ENCODE peak calls at places on chromosomes 7 and 10, in seven cellular contexts. E is GM23248, I is heart left ventricle, O is body of pancreas, D is neural progenitor cell, W is adipocyte, T is fibroblast of lung. L is an unnamed sample. For H3K9me3, H3K4me1 and H3K27me3, the result is how much of the 10 kb centered on the place peaks cover.

GRCh38 chr10:47311900-47312662 is 10.2 kb upstream of the GDF2 start:
- DNase-seq in T (peak), W (peak), D (peak), I (peak), O (peak), E (peak), L (peak)

GRCh38 chr7:107338080-107338479 is 131.8 kb upstream of the GPR22 start:
- DNase-seq in E (no peak), T (no peak), O (no peak), D (no peak), I (no peak), W (no peak), L (no peak)

GRCh38 chr7:27155816-27156507 is 513 bp downstream of the HOXA7 start:
- DNase-seq in T (no peak), E (peak), W (no peak), O (peak), I (no peak), D (peak), L (no peak)

GRCh38 chr7:139033346-139034114 is 2.3 kb downstream of the ZC3HAV1L start:
- DNase-seq in T (no peak), W (no peak), E (no peak), D (no peak), O (no peak), I (no peak), L (no peak)

GRCh38 chr7:95213809-95214492 is 110.4 kb downstream of the PON1 start:
- DNase-seq in E (peak), O (peak), W (no peak), T (peak), I (peak), D (no peak), L (peak)

GRCh38 chr7:36670585-36671431 is 53.5 kb downstream of the AOAH start:
- DNase-seq in W (peak), D (peak), E (peak), I (no peak), O (peak), T (peak), L (peak)

GRCh38 chr10:44388641-44389040 is 3.7 kb upstream of the CXCL12 start:
- DNase-seq in E (no peak), T (no peak), I (no peak), D (no peak), W (no peak), O (no peak), L (no peak)

GRCh38 chr7:1694551-1694950 is 24.5 kb downstream of the ELFN1 start:
- DNase-seq in I (no peak), D (no peak), O (peak), E (no peak), W (no peak), T (no peak), L (peak)

GRCh38 chr7:49229246-49229645 is 304.9 kb downstream of the CDC14C start:
- DNase-seq in D (no peak), O (no peak), E (no peak), W (no peak), I (no peak), T (no peak), L (no peak)

GRCh38 chr7:139340037-139340807 is 915 bp upstream of the FMC1 start:
- DNase-seq in E (peak), O (peak), T (peak), D (peak), W (peak), I (peak), L (peak)

GRCh38 chr10:102449321-102450123 is 1.8 kb downstream of the C10orf95 start:
- DNase-seq in I (peak), D (peak), O (peak), W (peak), T (peak), E (peak), L (peak)

GRCh38 chr10:118754132-118754555 is 626 bp downstream of the CACUL1 start:
- DNase-seq in T (peak), E (peak), D (peak), O (peak), W (peak), I (peak), L (peak)

GRCh38 chr10:85946713-85947326 is 419.8 kb downstream of the GRID1 start:
- DNase-seq in O (no peak), W (no peak), T (no peak), I (no peak), D (no peak), E (no peak), L (no peak)

GRCh38 chr10:5195727-5196374 is 786 bp upstream of the AKR1C4 start:
- DNase-seq in O (no peak), T (no peak), I (no peak), D (no peak), E (no peak), W (no peak), L (no peak)

GRCh38 chr10:788796-789748 is 99.6 kb upstream of the DIP2C start:
- DNase-seq in D (peak), W (peak), O (peak), T (peak), E (peak), I (peak), L (peak)

GRCh38 chr10:124381011-124381591 is 37.6 kb downstream of the OAT start:
- DNase-seq in T (peak), E (no peak), O (no peak), I (no peak), W (no peak), D (no peak), L (no peak)

GRCh38 chr10:32111585-32111984 is 55.4 kb upstream of the KIF5B start:
- DNase-seq in E (no peak), O (no peak), D (no peak), I (no peak), W (no peak), T (peak), L (no peak)

GRCh38 chr7:27547401-27547800 is 115.3 kb downstream of the HIBADH start:
- DNase-seq in I (no peak), D (no peak), O (no peak), W (peak), E (peak), T (peak), L (no peak)

GRCh38 chr10:98589691-98590090 is 143.0 kb upstream of the HPS1 start:
- DNase-seq in O (no peak), W (no peak), E (peak), I (no peak), T (no peak), D (no peak), L (no peak)

GRCh38 chr10:8508882-8509281 is 454.4 kb downstream of the GATA3 start:
- DNase-seq in O (no peak), I (no peak), D (no peak), W (no peak), E (no peak), T (no peak), L (no peak)

GRCh38 chr10:113127285-113128283 is 177.5 kb downstream of the TCF7L2 start:
- DNase-seq in E (peak), T (no peak), O (no peak), W (no peak), D (peak), I (no peak), L (no peak)

GRCh38 chr7:149859369-149859768 is 14.4 kb upstream of the ATP6V0E2 start:
- DNase-seq in I (no peak), D (no peak), W (no peak), T (no peak), O (no peak), E (no peak), L (peak)

GRCh38 chr7:34341331-34341730 is 316.7 kb upstream of the NPSR1 start:
- DNase-seq in O (no peak), T (peak), I (no peak), E (peak), W (no peak), D (peak), L (no peak)

GRCh38 chr7:114502454-114503254 is 88.0 kb downstream of the FOXP2 start:
- DNase-seq in D (no peak), T (peak), E (peak), W (peak), I (no peak), O (no peak), L (no peak)

GRCh38 chr7:131538791-131539179 is 17.6 kb downstream of the PODXL start:
- DNase-seq in D (peak), W (peak), E (peak), I (peak), T (no peak), O (no peak), L (no peak)

GRCh38 chr10:119652361-119652760 is 1.2 kb downstream of the BAG3 start:
- DNase-seq in W (peak), E (peak), O (no peak), T (peak), I (no peak), D (peak), L (no peak)

GRCh38 chr7:156003220-156004162 is 191.2 kb upstream of the SHH start:
- DNase-seq in D (no peak), I (no peak), O (no peak), E (no peak), W (no peak), T (no peak), L (no peak)
- H3K9me3 ChIP-seq in D (under half), I (under half), O (under half), E (under half), W (under half), T (under half), L (under half)

GRCh38 chr7:99383203-99383602 is 8.7 kb downstream of the ARPC1B start:
- DNase-seq in W (no peak), O (no peak), E (no peak), T (no peak), D (no peak), I (no peak), L (no peak)

GRCh38 chr7:99380823-99381663 is 6.5 kb downstream of the ARPC1B start:
- DNase-seq in T (no peak), D (no peak), E (peak), O (no peak), W (no peak), I (no peak), L (peak)

GRCh38 chr7:99383791-99384370 is 9.4 kb downstream of the ARPC1B start:
- DNase-seq in D (no peak), O (no peak), W (no peak), E (no peak), I (no peak), T (no peak), L (no peak)

GRCh38 chr7:99380032-99380822 is 5.7 kb downstream of the ARPC1B start:
- DNase-seq in T (peak), W (peak), E (peak), I (peak), D (no peak), O (no peak), L (peak)

GRCh38 chr7:99381664-99382075 is 7.1 kb downstream of the ARPC1B start:
- DNase-seq in D (no peak), I (no peak), E (no peak), T (no peak), O (no peak), W (no peak), L (no peak)
- H3K4me1 ChIP-seq in D (under half), I (under half), E (under half), T (under half), O (under half), W (under half), L (under half)

DNA sequence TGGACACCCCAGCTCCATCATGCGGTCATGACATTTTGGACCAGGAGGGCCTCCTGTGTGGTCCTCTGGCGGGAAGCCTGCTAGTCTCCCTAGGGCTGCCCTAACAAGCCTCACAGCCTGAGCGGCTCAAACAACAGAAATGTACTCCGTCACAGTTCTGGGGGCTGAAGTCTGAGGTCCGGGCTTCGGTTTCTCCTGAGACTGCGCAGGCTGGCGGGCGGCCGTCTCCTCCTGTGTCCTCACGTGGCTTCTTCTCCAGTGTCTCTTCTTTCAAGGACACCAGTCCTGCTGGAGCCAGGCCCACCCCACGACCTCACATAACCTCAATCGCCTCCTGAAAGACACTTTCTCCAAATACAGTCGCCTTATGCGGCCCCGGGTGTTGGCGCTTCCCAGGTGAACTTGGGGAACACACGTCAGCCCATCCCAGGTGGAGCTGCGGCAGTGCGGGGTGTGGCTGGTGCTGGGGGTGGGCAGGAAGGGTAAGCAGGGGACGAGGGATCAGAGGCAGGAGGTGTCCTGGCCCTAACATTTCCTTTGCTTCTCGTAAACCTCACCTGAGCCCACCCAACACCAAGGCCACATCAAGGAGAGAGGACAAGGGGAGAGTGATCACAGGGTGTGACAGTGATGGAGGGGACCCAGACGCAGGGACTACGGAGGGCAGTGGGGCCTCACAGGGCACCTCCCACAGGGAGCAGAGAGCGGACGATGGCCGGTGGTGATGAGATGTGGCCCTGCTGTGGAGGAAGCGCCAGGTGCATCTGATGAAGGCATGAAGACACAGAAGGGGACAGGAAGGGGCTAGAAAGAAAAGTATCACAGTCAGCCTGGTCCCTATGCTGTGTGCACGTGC is 580.6 kb downstream of the PTPRN2 start:
- DNase-seq in W (no peak), T (no peak), O (no peak), I (no peak), D (no peak), E (no peak), L (no peak)
- H3K27me3 ChIP-seq in W (under half), T (under half), O (under half), I (under half), D (under half), E (under half), L (under half)

GRCh38 chr7:158527902-158528502 is 59.6 kb downstream of the PTPRN2 start:
- DNase-seq in D (no peak), T (no peak), E (no peak), O (no peak), I (no peak), W (no peak), L (no peak)
- H3K9me3 ChIP-seq in D (under half), T (under half), E (under half), O (under half), I (under half), W (under half), L (under half)

GRCh38 chr10:92204238-92204637 is 86.6 kb downstream of the CPEB3 start:
- DNase-seq in T (no peak), W (no peak), E (no peak), D (no peak), I (no peak), O (no peak), L (no peak)

GRCh38 chr10:92208736-92209135 is 82.1 kb downstream of the CPEB3 start:
- DNase-seq in O (no peak), I (no peak), D (no peak), T (peak), E (peak), W (no peak), L (no peak)

GRCh38 chr10:92213049-92213448 is 77.8 kb downstream of the CPEB3 start:
- DNase-seq in E (no peak), T (no peak), I (no peak), O (no peak), W (no peak), D (no peak), L (no peak)

GRCh38 chr10:92207061-92207460 is 83.8 kb downstream of the CPEB3 start:
- DNase-seq in O (no peak), W (no peak), T (no peak), D (no peak), I (no peak), E (no peak), L (no peak)
- H3K4me1 ChIP-seq in O (under half), W (under half), T (under half), D (under half), I (under half), E (under half), L (under half)

DNA sequence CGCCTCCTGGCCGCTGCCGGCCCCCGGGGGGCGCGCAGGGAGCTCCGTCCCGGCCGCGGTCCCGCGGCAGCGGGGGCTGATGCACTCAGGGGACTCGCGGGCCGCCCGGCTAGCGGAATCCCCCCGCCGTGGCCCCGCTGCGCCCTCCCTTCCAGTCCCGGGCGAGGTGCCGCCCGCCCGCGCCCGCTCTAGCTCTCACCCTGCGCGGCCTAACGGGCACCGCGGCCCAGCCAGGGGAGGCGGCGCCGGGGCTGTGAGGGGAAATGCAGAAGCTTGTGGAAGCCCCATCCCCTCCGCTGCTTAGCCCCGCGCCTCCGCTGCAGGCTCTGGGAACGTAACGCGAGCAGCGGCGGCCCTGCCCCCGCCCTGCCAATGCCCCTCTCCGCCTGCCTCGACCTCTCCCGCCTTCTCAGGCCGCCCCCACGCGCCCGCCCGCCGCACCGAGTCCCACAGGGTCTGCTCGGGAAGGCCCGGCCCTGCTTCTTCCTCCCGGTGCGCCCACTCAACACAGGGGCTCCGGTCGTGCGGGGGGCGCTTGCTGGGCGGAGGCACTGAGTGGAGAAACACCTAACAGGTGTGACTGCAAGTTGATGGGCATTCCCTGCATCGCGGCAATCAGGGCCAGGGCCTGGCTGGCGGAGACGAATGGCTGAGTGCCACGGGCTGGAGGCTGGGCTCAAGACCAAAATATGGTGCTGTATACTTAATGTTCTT is 383 bp upstream of the TMEM229A start:
- DNase-seq in D (peak), T (no peak), I (peak), E (peak), W (no peak), O (peak), L (peak)
- H3K27me3 ChIP-seq in D (half or more), T (under half), I (under half), E (under half), W (under half), O (under half), L (under half)

GRCh38 chr10:131694168-131694962 is 206.4 kb upstream of the PPP2R2D start:
- DNase-seq in I (no peak), D (no peak), W (no peak), O (no peak), E (no peak), T (no peak), L (no peak)

GRCh38 chr10:131693766-131694165 is 207.0 kb upstream of the PPP2R2D start:
- DNase-seq in D (no peak), I (no peak), W (no peak), T (no peak), O (no peak), E (no peak), L (no peak)

GRCh38 chr10:131692176-131692575 is 208.6 kb upstream of the PPP2R2D start:
- DNase-seq in E (no peak), I (no peak), T (no peak), W (no peak), O (no peak), D (no peak), L (no peak)

GRCh38 chr10:131691481-131692090 is 209.2 kb upstream of the PPP2R2D start:
- DNase-seq in E (no peak), W (no peak), D (no peak), T (no peak), I (no peak), O (no peak), L (no peak)

DNA sequence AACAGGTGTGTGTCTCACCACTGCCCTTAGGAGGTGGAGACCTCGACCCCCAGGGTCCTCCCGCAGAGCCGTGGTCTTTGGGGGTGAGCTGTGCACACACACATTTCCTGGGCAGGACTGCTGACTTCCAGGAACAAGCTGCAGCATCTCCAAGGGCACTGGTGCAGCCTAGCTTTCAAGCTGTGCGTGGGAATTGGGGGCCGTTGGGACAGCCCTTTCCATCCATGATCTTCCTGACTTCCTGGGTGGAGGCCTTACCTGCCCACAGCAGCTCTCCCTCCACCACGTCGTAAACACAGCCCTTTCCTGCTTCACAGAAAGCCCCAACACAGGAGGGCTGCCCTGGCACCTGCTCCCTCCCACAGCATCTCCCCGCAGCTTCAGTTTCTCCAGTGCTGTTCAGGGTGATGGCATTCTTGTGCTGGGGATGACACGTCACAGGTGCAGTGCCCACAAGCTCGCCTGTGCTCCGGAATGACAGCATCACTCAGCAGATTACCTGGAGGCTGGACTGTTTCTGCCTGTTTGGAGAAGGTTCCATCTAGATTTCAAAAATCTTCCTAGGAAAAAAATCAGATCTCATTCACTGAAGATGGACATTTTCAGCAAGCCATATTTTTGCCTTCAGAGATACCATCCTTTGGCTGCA is 208.0 kb upstream of the PPP2R2D start:
- DNase-seq in W (no peak), O (no peak), D (no peak), E (no peak), I (no peak), T (no peak), L (no peak)
- H3K9me3 ChIP-seq in W (under half), O (under half), D (under half), E (under half), I (under half), T (under half), L (under half)

L was measured in right cardiac atrium.